ENCODE peak calls at places on chromosomes 7 and 10, in seven cellular contexts. O is HCT116, Z is IMR-90, L is GM12865, B is mucosa of descending colon, Y is kidney epithelial cell, K is left lung. I is an unnamed sample.

GRCh38 chr10:64486149-64486548 is 964.9 kb downstream of the REEP3 start:
- DNase-seq in O (no peak), Z (peak; percentile 55), L (no peak), B (no peak), Y (peak; percentile 47), K (no peak), I (no peak)

GRCh38 chr10:63798599-63799498 is 277.6 kb downstream of the REEP3 start:
- DNase-seq in O (no peak), Z (peak; percentile 78), L (no peak), B (peak; percentile 26), Y (peak; percentile 81), K (peak; percentile 45), I (peak; percentile 27)

GRCh38 chr7:14020339-14020900 is 31.0 kb upstream of the ETV1 start:
- DNase-seq in O (no peak), Z (peak; percentile 55), L (no peak), B (no peak), Y (no peak), K (no peak), I (no peak)

GRCh38 chr7:47254081-47255006 is 327.6 kb downstream of the TNS3 start:
- DNase-seq in O (no peak), Z (peak; percentile 35), L (peak; percentile 66), B (peak; percentile 84), Y (no peak), K (peak; percentile 75), I (no peak)

GRCh38 chr10:49726593-49726992 is 35.5 kb downstream of the OGDHL start:
- DNase-seq in O (no peak), Z (no peak), L (no peak), B (no peak), Y (no peak), K (no peak), I (no peak)

GRCh38 chr7:155963356-155963755 is 151.1 kb upstream of the SHH start:
- DNase-seq in O (no peak), Z (no peak), L (no peak), B (no peak), Y (no peak), K (no peak), I (no peak)

GRCh38 chr7:83072576-83073517 is 89.8 kb downstream of the PCLO start:
- DNase-seq in O (no peak), Z (no peak), L (no peak), B (no peak), Y (no peak), K (no peak), I (no peak)

GRCh38 chr10:25556457-25556856 is 377.6 kb upstream of the MYO3A start:
- DNase-seq in O (no peak), Z (peak; percentile 0), L (no peak), B (no peak), Y (peak; percentile 83), K (no peak), I (no peak)

GRCh38 chr10:127552446-127552845 is 3.3 kb downstream of the NPS start:
- DNase-seq in O (no peak), Z (no peak), L (no peak), B (no peak), Y (no peak), K (no peak), I (no peak)

GRCh38 chr7:155831807-155832524 is 19.7 kb upstream of the SHH start:
- DNase-seq in O (no peak), Z (no peak), L (no peak), B (no peak), Y (no peak), K (no peak), I (no peak)

GRCh38 chr7:134954197-134955082 is 31.9 kb upstream of the AGBL3 start:
- DNase-seq in O (peak; percentile 12), Z (peak; percentile 54), L (peak; percentile 51), B (no peak), Y (no peak), K (no peak), I (no peak)

GRCh38 chr7:133391220-133391619 is 138.3 kb downstream of the EXOC4 start:
- DNase-seq in O (no peak), Z (no peak), L (no peak), B (no peak), Y (no peak), K (no peak), I (no peak)

GRCh38 chr10:12221323-12222298 is 25.6 kb downstream of the CDC123 start:
- DNase-seq in O (peak; percentile 29), Z (peak; percentile 41), L (no peak), B (no peak), Y (no peak), K (no peak), I (no peak)

GRCh38 chr7:145169908-145170307 is 334.1 kb upstream of the TPK1 start:
- DNase-seq in O (no peak), Z (no peak), L (no peak), B (no peak), Y (no peak), K (no peak), I (no peak)

GRCh38 chr7:148135106-148135505 is 455.5 kb upstream of the C7orf33 start:
- DNase-seq in O (no peak), Z (no peak), L (no peak), B (no peak), Y (no peak), K (no peak), I (no peak)

GRCh38 chr7:26858735-26859134 is 5.7 kb downstream of the SKAP2 start:
- DNase-seq in O (no peak), Z (no peak), L (no peak), B (peak; percentile 28), Y (no peak), K (no peak), I (no peak)

GRCh38 chr7:97198596-97198995 is 81.1 kb downstream of the SDHAF3 start:
- DNase-seq in O (no peak), Z (no peak), L (no peak), B (no peak), Y (no peak), K (no peak), I (no peak)

GRCh38 chr7:77306231-77307067 is 106.8 kb upstream of the FGL2 start:
- DNase-seq in O (no peak), Z (no peak), L (no peak), B (no peak), Y (no peak), K (no peak), I (no peak)

GRCh38 chr10:66924674-66925345 is 1.0 kb upstream of the LRRTM3 start:
- DNase-seq in O (no peak), Z (no peak), L (no peak), B (no peak), Y (no peak), K (no peak), I (no peak)

GRCh38 chr7:87058739-87059524 is 522 bp downstream of the ELAPOR2 start:
- DNase-seq in O (no peak), Z (no peak), L (no peak), B (peak; percentile 65), Y (no peak), K (peak; percentile 40), I (no peak)

GRCh38 chr10:89241491-89242339 is 9.9 kb downstream of the LIPA start:
- DNase-seq in O (no peak), Z (peak; percentile 31), L (peak; percentile 61), B (no peak), Y (no peak), K (no peak), I (no peak)

GRCh38 chr10:89242340-89242680 is 9.3 kb downstream of the LIPA start:
- DNase-seq in O (no peak), Z (no peak), L (peak; percentile 13), B (no peak), Y (no peak), K (no peak), I (no peak)

GRCh38 chr10:89249066-89249465 is 2.5 kb downstream of the LIPA start:
- DNase-seq in O (no peak), Z (no peak), L (peak; percentile 55), B (no peak), Y (no peak), K (no peak), I (no peak)

GRCh38 chr10:89242840-89243586 is 8.6 kb downstream of the LIPA start:
- DNase-seq in O (no peak), Z (no peak), L (peak; percentile 39), B (no peak), Y (no peak), K (no peak), I (no peak)

GRCh38 chr10:89245802-89246201 is 5.8 kb downstream of the LIPA start:
- DNase-seq in O (no peak), Z (no peak), L (peak; percentile 71), B (no peak), Y (no peak), K (no peak), I (no peak)
- TF ChIP-seq CTCF in O (peak; percentile 6), Z (no peak), L (peak; percentile 43), B (no peak), Y (no peak), K (no peak), I (no peak)

GRCh38 chr10:46019170-46019528 is 11.3 kb downstream of the NCOA4 start:
- DNase-seq in O (no peak), Z (no peak), L (no peak), B (no peak), Y (no peak), K (no peak), I (no peak)

GRCh38 chr10:46018453-46019169 is 11.8 kb downstream of the NCOA4 start:
- DNase-seq in O (no peak), Z (peak; percentile 43), L (no peak), B (no peak), Y (no peak), K (no peak), I (no peak)

GRCh38 chr10:46019541-46020343 is 10.7 kb downstream of the NCOA4 start:
- DNase-seq in O (no peak), Z (no peak), L (no peak), B (no peak), Y (no peak), K (peak; percentile 43), I (no peak)

GRCh38 chr10:46020871-46021553 is 9.4 kb downstream of the NCOA4 start:
- DNase-seq in O (no peak), Z (peak; percentile 89), L (no peak), B (no peak), Y (peak; percentile 35), K (no peak), I (no peak)

DNA sequence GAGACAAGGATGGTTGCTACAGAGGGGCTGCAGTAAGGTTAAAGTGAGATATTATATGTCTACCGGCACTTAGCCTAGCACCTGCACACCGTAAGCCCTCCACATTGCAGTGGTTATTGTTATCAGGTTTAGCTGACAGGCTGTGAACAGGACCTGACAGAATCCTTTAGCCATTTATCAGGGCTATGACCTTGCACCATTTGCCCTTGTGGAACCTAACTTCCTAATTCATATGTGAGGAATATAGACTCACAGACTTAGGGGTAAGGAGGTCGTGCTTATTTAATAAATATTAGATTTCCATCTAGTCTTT is 10.1 kb downstream of the NCOA4 start:
- DNase-seq in O (no peak), Z (no peak), L (no peak), B (no peak), Y (no peak), K (no peak), I (no peak)
- H3K4me3 ChIP-seq in O (no peak overlapping the region), Z (no peak overlapping the region), L (no peak overlapping the region), B (no peak overlapping the region), Y (no peak overlapping the region), K (no peak overlapping the region), I (no peak overlapping the region)

GRCh38 chr7:94655884-94656657 is at the start of gene SGCE:
- DNase-seq in O (peak; percentile 26), Z (peak; percentile 71), L (peak; percentile 89), B (peak; percentile 70), Y (no peak), K (peak; percentile 78), I (no peak)
- TF ChIP-seq CTCF in O (peak; percentile 22), Z (peak; percentile 57), L (peak; percentile 63), B (peak; percentile 37), Y (peak; percentile 53), K (peak; percentile 35), I (peak; percentile 37)

GRCh38 chr10:97434055-97434454 is 8.1 kb downstream of the PGAM1 start:
- DNase-seq in O (no peak), Z (no peak), L (no peak), B (no peak), Y (no peak), K (no peak), I (no peak)
- H3K4me3 ChIP-seq in O (no peak overlapping the region), Z (no peak overlapping the region), L (no peak overlapping the region), B (no peak overlapping the region), Y (no peak overlapping the region), K (no peak overlapping the region), I (no peak overlapping the region)

I was measured in HFF-Myc.